ENCODE peak calls at places on chromosomes 2 and 18, in four cellular contexts. C is prostate gland, N is transverse colon, I is heart left ventricle. K is an unnamed sample.
A peak's percentile ranks its signal among the peaks of the same experiment; 100 is the strongest.

GRCh38 chr2:147017976-147018645 is 826.7 kb upstream of the ACVR2A start:
- DNase-seq in N (no peak), C (no peak), I (no peak), K (no peak)

GRCh38 chr2:46073540-46074018 is 223.6 kb upstream of the EPAS1 start:
- DNase-seq in N (no peak), I (no peak), C (no peak), K (peak; percentile 78)

GRCh38 chr2:7584017-7584416 is 666.8 kb downstream of the RNF144A start:
- DNase-seq in I (no peak), N (no peak), C (no peak), K (no peak)

GRCh38 chr2:204574473-204574872 is 29.2 kb downstream of the PARD3B start:
- DNase-seq in I (no peak), C (no peak), N (no peak), K (no peak)

GRCh38 chr2:81194581-81194980 is 890.0 kb upstream of the LRRTM1 start:
- DNase-seq in N (no peak), C (no peak), I (no peak), K (no peak)

GRCh38 chr2:29259221-29259620 is 144.0 kb downstream of the CLIP4 start:
- DNase-seq in I (no peak), C (no peak), N (no peak), K (no peak)

GRCh38 chr2:2750867-2751714 is 420.0 kb upstream of the MYT1L start:
- DNase-seq in N (no peak), I (no peak), C (no peak), K (no peak)

GRCh38 chr2:210366675-210367080 is 51.7 kb upstream of the MYL1 start:
- DNase-seq in I (no peak), N (no peak), C (no peak), K (no peak)

GRCh38 chr18:8747440-8747937 is 42.1 kb downstream of the MTCL1 start:
- DNase-seq in C (no peak), I (no peak), N (no peak), K (no peak)

GRCh38 chr2:53569957-53570727 is 197.5 kb upstream of the CHAC2 start:
- DNase-seq in N (no peak), I (no peak), C (no peak), K (no peak)

GRCh38 chr2:100411841-100412292 is 5.6 kb downstream of the CHST10 start:
- DNase-seq in I (no peak), N (no peak), C (no peak), K (no peak)

DNA sequence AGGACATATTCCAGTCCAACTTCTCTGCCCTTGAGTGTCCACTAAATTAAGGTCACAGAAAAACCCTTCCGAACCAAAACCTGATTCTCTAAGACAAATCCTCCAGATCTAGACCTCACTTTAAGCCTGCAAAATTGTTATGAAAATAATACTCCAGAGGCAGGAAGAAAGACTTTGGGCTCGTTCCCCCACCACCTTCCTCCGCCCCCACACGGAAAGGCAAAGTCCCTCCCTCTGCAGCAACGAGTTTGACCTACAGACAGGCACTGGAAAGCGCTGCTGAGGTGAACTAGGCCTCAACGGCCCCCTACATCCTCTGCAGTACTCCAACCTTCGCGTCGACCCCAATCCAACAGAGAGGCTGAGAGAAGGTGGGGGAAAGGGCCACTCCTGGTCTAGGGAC is 808 bp downstream of the ATP5MC3 start:
- DNase-seq in I (peak; percentile 51), C (no peak), N (peak; percentile 58), K (no peak)
- TF ChIP-seq POLR2A in I (no peak), C (no peak), N (no peak), K (peak; percentile 29)

DNA sequence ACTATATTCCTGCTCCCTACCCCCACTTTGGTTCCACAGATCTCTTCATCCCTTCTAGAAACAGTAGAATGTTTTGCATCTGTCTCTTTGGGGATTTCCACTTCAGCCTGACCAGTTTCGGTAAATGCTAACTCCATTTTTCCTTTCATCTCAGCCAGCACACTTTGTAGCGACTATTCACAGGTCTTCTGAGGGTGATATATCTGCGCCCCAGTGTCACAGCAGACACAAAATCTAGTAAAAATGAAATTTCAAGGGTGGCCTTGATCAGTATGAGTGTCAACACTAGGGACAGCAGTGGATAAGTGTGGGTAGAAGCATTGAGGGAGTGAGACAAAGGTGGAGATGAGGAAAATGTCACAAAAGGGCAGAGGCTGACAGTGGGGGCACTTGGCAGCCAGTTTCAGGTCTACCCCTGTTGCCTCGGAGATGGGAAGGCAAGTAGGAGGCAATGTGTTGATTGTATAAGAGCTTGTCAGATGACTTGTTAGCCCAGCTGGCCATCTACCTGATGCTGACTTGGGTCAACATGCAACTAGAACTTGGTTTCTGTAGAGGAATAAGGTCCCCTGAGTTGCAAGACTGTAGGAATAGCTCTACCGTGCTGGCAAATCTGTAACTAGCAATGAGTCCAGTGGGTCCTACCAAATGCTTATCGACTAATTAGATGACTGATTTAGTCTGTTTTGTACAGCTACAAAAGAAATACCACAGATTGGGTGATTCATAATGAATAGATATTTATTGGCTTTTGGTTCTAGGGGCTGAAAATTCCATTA is 60.7 kb downstream of the CXCR4 start:
- DNase-seq in N (no peak), C (no peak), I (no peak), K (no peak)
- TF ChIP-seq POLR2A in N (no peak), C (no peak), I (no peak), K (no peak)

GRCh38 chr2:15638720-15639119 is 47.1 kb downstream of the DDX1 start:
- DNase-seq in N (no peak), I (no peak), C (no peak), K (no peak)
- TF ChIP-seq POLR2A in N (no peak), I (no peak), C (no peak), K (no peak)

GRCh38 chr18:58285731-58286130 is 241.7 kb downstream of the NEDD4L start:
- DNase-seq in I (no peak), N (no peak), C (no peak), K (no peak)

GRCh38 chr18:58286793-58287625 is 243.0 kb downstream of the NEDD4L start:
- DNase-seq in N (no peak), I (no peak), C (no peak), K (no peak)

GRCh38 chr18:58287626-58288289 is 243.7 kb downstream of the NEDD4L start:
- DNase-seq in I (no peak), C (no peak), N (peak; percentile 71), K (no peak)

GRCh38 chr18:58288922-58289797 is 245.1 kb downstream of the NEDD4L start:
- DNase-seq in I (no peak), N (no peak), C (no peak), K (no peak)

GRCh38 chr18:58284699-58285490 is 240.9 kb downstream of the NEDD4L start:
- DNase-seq in N (no peak), C (no peak), I (no peak), K (no peak)
- TF ChIP-seq POLR2A in N (no peak), C (no peak), I (no peak), K (no peak)

GRCh38 chr2:232697059-232697806 is at the start of gene GIGYF2:
- DNase-seq in C (peak; percentile 94), I (peak; percentile 98), N (peak; percentile 97), K (peak; percentile 97)
- TF ChIP-seq POLR2A in C (peak; percentile 76), I (no peak), N (peak; percentile 23), K (peak; percentile 78)

GRCh38 chr2:38875576-38876367 is at the start of the genes DHX57 and MORN2:
- DNase-seq in C (peak; percentile 84), N (peak; percentile 92), I (peak; percentile 91), K (peak; percentile 92)
- TF ChIP-seq POLR2A in C (no peak), N (no peak), I (no peak), K (peak; percentile 73)

GRCh38 chr2:37231251-37232130 is at the start of the genes CEBPZ and NDUFAF7:
- DNase-seq in C (peak; percentile 91), N (peak; percentile 94), I (peak; percentile 94), K (peak; percentile 89)
- TF ChIP-seq POLR2A in C (peak; percentile 78), N (peak; percentile 91), I (no peak), K (peak; percentile 82)

GRCh38 chr18:10745971-10746370 is 220.1 kb downstream of the NAPG start:
- DNase-seq in C (no peak), I (no peak), N (no peak), K (no peak)

GRCh38 chr18:10751711-10752110 is 225.9 kb downstream of the NAPG start:
- DNase-seq in I (no peak), C (no peak), N (no peak), K (no peak)

GRCh38 chr18:10750386-10751035 is 224.7 kb downstream of the NAPG start:
- DNase-seq in I (no peak), N (no peak), C (no peak), K (no peak)

GRCh38 chr18:10745232-10745631 is 219.4 kb downstream of the NAPG start:
- DNase-seq in I (no peak), C (no peak), N (no peak), K (no peak)

GRCh38 chr18:10748641-10749040 is 222.8 kb downstream of the NAPG start:
- DNase-seq in N (no peak), I (no peak), C (no peak), K (no peak)
- TF ChIP-seq POLR2A in N (no peak), I (no peak), C (no peak), K (no peak)